ENCODE peak calls at places on chromosomes 7 and 10, in eight cellular contexts. V is AML-193, D is OCI-LY7, Q is T-helper 9 cell, K is caudate nucleus, S is NCI-H1930, U is cardiac muscle cell, L is upper lobe of left lung. C is an unnamed sample.

GRCh38 chr7:113731571-113731970 is 187.2 kb downstream of the PPP1R3A start:
- DNase-seq in Q (no peak), L (no peak), S (no peak), K (no peak), D (no peak), V (no peak), U (no peak), C (no peak)

GRCh38 chr10:66519616-66520015 is 406.2 kb upstream of the LRRTM3 start:
- DNase-seq in K (no peak), Q (no peak), U (no peak), V (no peak), L (no peak), D (no peak), S (no peak), C (no peak)

GRCh38 chr10:72099054-72099921 is 10.9 kb upstream of the SPOCK2 start:
- DNase-seq in D (no peak), K (no peak), S (no peak), Q (no peak), L (no peak), U (no peak), V (no peak), C (no peak)

GRCh38 chr10:77409697-77410471 is 227.7 kb downstream of the KCNMA1 start:
- DNase-seq in L (peak; percentile 37), D (no peak), Q (no peak), S (no peak), U (no peak), K (no peak), V (no peak), C (no peak)

GRCh38 chr7:113230691-113231090 is 112.3 kb upstream of the SMIM30 start:
- DNase-seq in D (no peak), U (no peak), S (no peak), V (no peak), L (no peak), K (no peak), Q (no peak), C (no peak)

GRCh38 chr7:158908552-158908951 is 52.2 kb downstream of the DYNC2I1 start:
- DNase-seq in L (no peak), Q (no peak), V (no peak), K (no peak), D (no peak), U (no peak), S (no peak), C (no peak)

GRCh38 chr7:51019231-51019844 is 236.6 kb upstream of the GRB10 start:
- DNase-seq in Q (no peak), U (peak; percentile 89), L (no peak), S (no peak), V (no peak), D (no peak), K (no peak), C (no peak)

GRCh38 chr10:36066850-36067249 is 424.8 kb upstream of the FZD8 start:
- DNase-seq in L (no peak), Q (no peak), D (peak; percentile 2), U (no peak), K (no peak), S (no peak), V (no peak), C (no peak)

GRCh38 chr10:131532745-131533341 is 221.3 kb upstream of the TCERG1L start:
- DNase-seq in D (no peak), U (no peak), Q (no peak), K (no peak), V (no peak), S (no peak), L (peak; percentile 44), C (no peak)

GRCh38 chr10:44978213-44978569 is 418 bp downstream of the DEPP1 start:
- DNase-seq in D (no peak), V (no peak), K (no peak), S (no peak), Q (no peak), U (no peak), L (no peak), C (no peak)

GRCh38 chr10:60417898-60418297 is 28.2 kb upstream of the ANK3 start:
- DNase-seq in S (no peak), D (no peak), U (no peak), Q (no peak), L (no peak), K (no peak), V (no peak), C (no peak)

GRCh38 chr7:91953618-91954017 is 13.0 kb downstream of the AKAP9 start:
- DNase-seq in Q (no peak), D (peak; percentile 32), V (no peak), K (no peak), U (peak; percentile 38), S (no peak), L (no peak), C (no peak)

GRCh38 chr7:29612596-29612995 is 49.0 kb downstream of the PRR15 start:
- DNase-seq in K (no peak), Q (no peak), U (peak; percentile 5), L (no peak), V (no peak), D (no peak), S (no peak), C (no peak)

GRCh38 chr7:39360038-39360437 is 206.2 kb upstream of the YAE1 start:
- DNase-seq in L (no peak), D (no peak), V (no peak), S (no peak), Q (no peak), K (no peak), U (no peak), C (no peak)

GRCh38 chr10:130066743-130067142 is 43.9 kb downstream of the C10orf143 start:
- DNase-seq in Q (no peak), U (no peak), V (no peak), D (no peak), K (no peak), L (no peak), S (no peak), C (no peak)

GRCh38 chr7:45881759-45882464 is 6.4 kb upstream of the IGFBP1 start:
- DNase-seq in K (no peak), Q (no peak), D (no peak), L (no peak), U (peak; percentile 93), V (no peak), S (no peak), C (no peak)

GRCh38 chr7:121061826-121062582 is 73.5 kb downstream of the CPED1 start:
- DNase-seq in L (no peak), V (no peak), Q (no peak), D (no peak), K (no peak), S (no peak), U (no peak), C (no peak)

GRCh38 chr7:1553513-1554210 is 2.3 kb downstream of the TMEM184A start:
- DNase-seq in S (no peak), L (peak; percentile 77), K (no peak), D (no peak), U (no peak), V (no peak), Q (no peak), C (no peak)

GRCh38 chr7:45136106-45137060 is 21.2 kb upstream of the RAMP3 start:
- DNase-seq in Q (peak; percentile 51), U (peak; percentile 84), D (peak; percentile 84), V (peak; percentile 62), S (peak; percentile 69), K (peak; percentile 19), L (no peak), C (peak; percentile 37)

GRCh38 chr7:98285132-98286092 is 3.9 kb downstream of the BRI3 start:
- DNase-seq in Q (no peak), U (no peak), V (no peak), K (no peak), S (no peak), D (no peak), L (peak; percentile 74), C (no peak)

GRCh38 chr7:106823631-106824030 is 41.5 kb upstream of the PIK3CG start:
- DNase-seq in Q (no peak), V (no peak), U (no peak), K (no peak), D (no peak), S (no peak), L (no peak), C (no peak)

GRCh38 chr10:117790177-117790576 is 247.6 kb downstream of the EMX2 start:
- DNase-seq in S (no peak), V (no peak), Q (no peak), K (no peak), D (no peak), L (no peak), U (no peak), C (no peak)

GRCh38 chr7:121366852-121367431 is 29.2 kb downstream of the FAM3C start:
- DNase-seq in V (peak; percentile 47), K (no peak), Q (peak; percentile 15), S (peak; percentile 14), U (peak; percentile 67), D (peak; percentile 46), L (no peak), C (no peak)

GRCh38 chr7:29236071-29236580 is 41.6 kb downstream of the CHN2 start:
- DNase-seq in L (no peak), D (no peak), S (no peak), V (no peak), K (no peak), U (no peak), Q (no peak), C (no peak)

GRCh38 chr10:63430091-63430998 is 35.4 kb downstream of the JMJD1C start:
- DNase-seq in V (no peak), S (no peak), D (no peak), K (no peak), U (peak; percentile 85), Q (no peak), L (no peak), C (no peak)

GRCh38 chr10:43341450-43341849 is 30.0 kb upstream of the FXYD4 start:
- DNase-seq in L (no peak), S (no peak), U (no peak), V (no peak), K (no peak), D (no peak), Q (no peak), C (no peak)

GRCh38 chr10:6012506-6012905 is 35.2 kb upstream of the IL15RA start:
- DNase-seq in U (no peak), V (no peak), L (no peak), D (no peak), Q (no peak), S (no peak), K (no peak), C (no peak)

GRCh38 chr7:51314041-51314440 is 2.6 kb downstream of the COBL start:
- DNase-seq in K (no peak), D (no peak), V (no peak), Q (no peak), U (no peak), S (no peak), L (no peak), C (no peak)

GRCh38 chr10:115898242-115898641 is 374.8 kb downstream of the GFRA1 start:
- DNase-seq in L (no peak), Q (no peak), V (no peak), U (no peak), D (no peak), K (no peak), S (no peak), C (no peak)

GRCh38 chr7:83796760-83797159 is 147.8 kb upstream of the SEMA3E start:
- DNase-seq in L (no peak), V (no peak), Q (no peak), S (no peak), U (no peak), D (no peak), K (no peak), C (no peak)

GRCh38 chr7:151459726-151460473 is 20.0 kb upstream of the CRYGN start:
- DNase-seq in L (peak; percentile 86), U (peak; percentile 97), S (no peak), V (no peak), Q (no peak), D (no peak), K (peak; percentile 29), C (no peak)

GRCh38 chr10:127155221-127155620 is 41.2 kb downstream of the INSYN2A start:
- DNase-seq in D (no peak), Q (no peak), V (no peak), U (peak; percentile 72), K (no peak), S (no peak), L (no peak), C (no peak)

GRCh38 chr7:136897676-136898075 is 29.2 kb downstream of the CHRM2 start:
- DNase-seq in L (no peak), V (no peak), Q (no peak), D (no peak), K (no peak), U (no peak), S (no peak), C (no peak)

GRCh38 chr10:88289342-88289741 is 293.8 kb downstream of the RNLS start:
- DNase-seq in U (no peak), L (no peak), K (no peak), S (no peak), Q (no peak), V (no peak), D (peak; percentile 34), C (no peak)

C was measured in GDM1.